ENCODE peak calls at places on chromosome 16, in ten cellular contexts. U, J, I, C, E, P, N, G, O and A are unnamed samples.

GRCh38 chr16:56199164-56199563 is 7.9 kb downstream of the GNAO1 start:
- DNase-seq in U (no peak), J (no peak), I (no peak), C (no peak), E (no peak), P (no peak), N (no peak), G (no peak), O (no peak), A (no peak)

GRCh38 chr16:81279375-81279774 is 35.4 kb upstream of the GAN start:
- DNase-seq in U (peak; percentile 68), J (no peak), I (no peak), C (no peak), E (no peak), P (no peak), N (no peak), G (no peak), O (no peak), A (no peak)

GRCh38 chr16:28603381-28604185 is 6.3 kb downstream of the SULT1A1 start:
- DNase-seq in U (no peak), J (no peak), I (no peak), C (no peak), E (no peak), P (no peak), N (peak; percentile 47), G (no peak), O (no peak), A (peak; percentile 44)

GRCh38 chr16:76265434-76266045 is 11.7 kb upstream of the CNTNAP4 start:
- DNase-seq in U (peak; percentile 17), J (peak; percentile 73), I (no peak), C (no peak), E (peak; percentile 8), P (no peak), N (no peak), G (no peak), O (no peak), A (no peak)

GRCh38 chr16:84726670-84727467 is 27.1 kb downstream of the USP10 start:
- DNase-seq in U (peak; percentile 19), J (no peak), I (no peak), C (no peak), E (no peak), P (no peak), N (no peak), G (no peak), O (no peak), A (no peak)

GRCh38 chr16:81630632-81631026 is 148.5 kb upstream of the PLCG2 start:
- DNase-seq in U (no peak), J (peak; percentile 100), I (no peak), C (no peak), E (no peak), P (no peak), N (no peak), G (peak; percentile 67), O (no peak), A (no peak)

GRCh38 chr16:85448557-85449194 is 164.4 kb upstream of the GSE1 start:
- DNase-seq in U (no peak), J (peak; percentile 94), I (no peak), C (peak; percentile 71), E (no peak), P (no peak), N (no peak), G (no peak), O (peak; percentile 86), A (peak; percentile 62)

GRCh38 chr16:85626191-85626951 is 13.2 kb downstream of the GSE1 start:
- DNase-seq in U (no peak), J (peak; percentile 89), I (no peak), C (no peak), E (no peak), P (no peak), N (no peak), G (peak; percentile 71), O (no peak), A (no peak)

GRCh38 chr16:75580-76501 is 2.2 kb upstream of the MPG start:
- DNase-seq in U (peak; percentile 84), J (peak; percentile 30), I (no peak), C (no peak), E (no peak), P (no peak), N (no peak), G (no peak), O (peak; percentile 12), A (peak; percentile 81)

GRCh38 chr16:11828696-11829095 is 22.6 kb downstream of the RSL1D1 start:
- DNase-seq in U (no peak), J (no peak), I (no peak), C (no peak), E (no peak), P (no peak), N (no peak), G (no peak), O (no peak), A (no peak)